ENCODE peak calls at places on chromosome 18, in six cellular contexts. One of them, this sample, is unnamed.

GRCh38 chr18:23207994-23208393 is 72.7 kb downstream of the CABLES1 start:
- DNase-seq in effector memory CD8-positive, alpha-beta T cell: no peak
- DNase-seq in T-cell: no peak
- DNase-seq in dorsolateral prefrontal cortex: no peak
- DNase-seq in frontal cortex: no peak
- DNase-seq in K562: no peak
- DNase-seq in this sample: no peak

GRCh38 chr18:78636260-78636659 is 343.4 kb upstream of the SALL3 start:
- DNase-seq in effector memory CD8-positive, alpha-beta T cell: no peak
- DNase-seq in T-cell: no peak
- DNase-seq in dorsolateral prefrontal cortex: no peak
- DNase-seq in frontal cortex: no peak
- DNase-seq in K562: no peak
- DNase-seq in this sample: no peak

GRCh38 chr18:13260927-13261471 is 42.4 kb downstream of the LDLRAD4 start:
- DNase-seq in effector memory CD8-positive, alpha-beta T cell: no peak
- DNase-seq in T-cell: no peak
- DNase-seq in dorsolateral prefrontal cortex: no peak
- DNase-seq in frontal cortex: no peak
- DNase-seq in K562: no peak
- DNase-seq in this sample: no peak

GRCh38 chr18:57141208-57142129 is 5.4 kb upstream of the BOD1L2 start:
- DNase-seq in effector memory CD8-positive, alpha-beta T cell: no peak
- DNase-seq in T-cell: no peak
- DNase-seq in dorsolateral prefrontal cortex: no peak
- DNase-seq in frontal cortex: no peak
- DNase-seq in K562: peak
- DNase-seq in this sample: no peak

GRCh38 chr18:12248926-12249720 is 5.0 kb upstream of the CIDEA start:
- DNase-seq in effector memory CD8-positive, alpha-beta T cell: no peak
- DNase-seq in T-cell: no peak
- DNase-seq in dorsolateral prefrontal cortex: no peak
- DNase-seq in frontal cortex: no peak
- DNase-seq in K562: no peak
- DNase-seq in this sample: no peak

GRCh38 chr18:57210101-57210661 is 63.3 kb downstream of the BOD1L2 start:
- DNase-seq in effector memory CD8-positive, alpha-beta T cell: no peak
- DNase-seq in T-cell: no peak
- DNase-seq in dorsolateral prefrontal cortex: peak
- DNase-seq in frontal cortex: no peak
- DNase-seq in K562: peak
- DNase-seq in this sample: peak

GRCh38 chr18:44594779-44595467 is 85.8 kb upstream of the SETBP1 start:
- DNase-seq in effector memory CD8-positive, alpha-beta T cell: no peak
- DNase-seq in T-cell: no peak
- DNase-seq in dorsolateral prefrontal cortex: no peak
- DNase-seq in frontal cortex: no peak
- DNase-seq in K562: no peak
- DNase-seq in this sample: peak

GRCh38 chr18:45081579-45082181 is 401.0 kb downstream of the SETBP1 start:
- DNase-seq in effector memory CD8-positive, alpha-beta T cell: no peak
- DNase-seq in T-cell: no peak
- DNase-seq in dorsolateral prefrontal cortex: no peak
- DNase-seq in frontal cortex: no peak
- DNase-seq in K562: no peak
- DNase-seq in this sample: no peak

GRCh38 chr18:51614033-51614432 is 416.6 kb upstream of the MEX3C start:
- DNase-seq in effector memory CD8-positive, alpha-beta T cell: no peak
- DNase-seq in T-cell: no peak
- DNase-seq in dorsolateral prefrontal cortex: no peak
- DNase-seq in frontal cortex: no peak
- DNase-seq in K562: peak
- DNase-seq in this sample: no peak

GRCh38 chr18:12408247-12408869 is 629 bp downstream of the PRELID3A start:
- DNase-seq in effector memory CD8-positive, alpha-beta T cell: no peak
- DNase-seq in T-cell: no peak
- DNase-seq in dorsolateral prefrontal cortex: no peak
- DNase-seq in frontal cortex: no peak
- DNase-seq in K562: no peak
- DNase-seq in this sample: no peak

GRCh38 chr18:31093294-31093693 is 8.9 kb downstream of the DSC2 start:
- DNase-seq in effector memory CD8-positive, alpha-beta T cell: no peak
- DNase-seq in T-cell: no peak
- DNase-seq in dorsolateral prefrontal cortex: no peak
- DNase-seq in frontal cortex: no peak
- DNase-seq in K562: no peak
- DNase-seq in this sample: no peak

GRCh38 chr18:50862401-50862800 is 16.5 kb upstream of the ME2 start:
- DNase-seq in effector memory CD8-positive, alpha-beta T cell: no peak
- DNase-seq in T-cell: no peak
- DNase-seq in dorsolateral prefrontal cortex: no peak
- DNase-seq in frontal cortex: no peak
- DNase-seq in K562: no peak
- DNase-seq in this sample: no peak

GRCh38 chr18:45764000-45764686 is 40.2 kb downstream of the SLC14A1 start:
- DNase-seq in effector memory CD8-positive, alpha-beta T cell: no peak
- DNase-seq in T-cell: no peak
- DNase-seq in dorsolateral prefrontal cortex: no peak
- DNase-seq in frontal cortex: no peak
- DNase-seq in K562: no peak
- DNase-seq in this sample: no peak

GRCh38 chr18:49441338-49441938 is 19.0 kb downstream of the DYM start:
- DNase-seq in effector memory CD8-positive, alpha-beta T cell: no peak
- DNase-seq in T-cell: no peak
- DNase-seq in dorsolateral prefrontal cortex: no peak
- DNase-seq in frontal cortex: no peak
- DNase-seq in K562: no peak
- DNase-seq in this sample: no peak

GRCh38 chr18:36175481-36175880 is 11.8 kb upstream of the MOCOS start:
- DNase-seq in effector memory CD8-positive, alpha-beta T cell: no peak
- DNase-seq in T-cell: no peak
- DNase-seq in dorsolateral prefrontal cortex: no peak
- DNase-seq in frontal cortex: no peak
- DNase-seq in K562: no peak
- DNase-seq in this sample: no peak

GRCh38 chr18:28177828-28178635 is 1.1 kb upstream of the CDH2 start:
- DNase-seq in effector memory CD8-positive, alpha-beta T cell: no peak
- DNase-seq in T-cell: no peak
- DNase-seq in dorsolateral prefrontal cortex: peak
- DNase-seq in frontal cortex: peak
- DNase-seq in K562: no peak
- DNase-seq in this sample: no peak

GRCh38 chr18:58125183-58125582 is 81.2 kb downstream of the NEDD4L start:
- DNase-seq in effector memory CD8-positive, alpha-beta T cell: no peak
- DNase-seq in T-cell: no peak
- DNase-seq in dorsolateral prefrontal cortex: no peak
- DNase-seq in frontal cortex: no peak
- DNase-seq in K562: no peak
- DNase-seq in this sample: no peak

GRCh38 chr18:79788096-79789085 is 9.3 kb upstream of the KCNG2 start:
- DNase-seq in effector memory CD8-positive, alpha-beta T cell: no peak
- DNase-seq in T-cell: no peak
- DNase-seq in dorsolateral prefrontal cortex: peak
- DNase-seq in frontal cortex: peak
- DNase-seq in K562: no peak
- DNase-seq in this sample: no peak

GRCh38 chr18:25799221-25799620 is 291.2 kb downstream of the SS18 start:
- DNase-seq in effector memory CD8-positive, alpha-beta T cell: no peak
- DNase-seq in T-cell: no peak
- DNase-seq in dorsolateral prefrontal cortex: no peak
- DNase-seq in frontal cortex: no peak
- DNase-seq in K562: no peak
- DNase-seq in this sample: no peak

GRCh38 chr18:66560092-66560491 is 43.8 kb downstream of the CDH19 start:
- DNase-seq in effector memory CD8-positive, alpha-beta T cell: no peak
- DNase-seq in T-cell: no peak
- DNase-seq in dorsolateral prefrontal cortex: no peak
- DNase-seq in frontal cortex: no peak
- DNase-seq in K562: no peak
- DNase-seq in this sample: no peak

GRCh38 chr18:36025025-36025424 is 42.3 kb downstream of the RPRD1A start:
- DNase-seq in effector memory CD8-positive, alpha-beta T cell: no peak
- DNase-seq in T-cell: no peak
- DNase-seq in dorsolateral prefrontal cortex: no peak
- DNase-seq in frontal cortex: no peak
- DNase-seq in K562: no peak
- DNase-seq in this sample: no peak

GRCh38 chr18:74862094-74862493 is 264.4 kb downstream of the ZNF407 start:
- DNase-seq in effector memory CD8-positive, alpha-beta T cell: no peak
- DNase-seq in T-cell: no peak
- DNase-seq in dorsolateral prefrontal cortex: no peak
- DNase-seq in frontal cortex: no peak
- DNase-seq in K562: no peak
- DNase-seq in this sample: no peak

GRCh38 chr18:46148810-46149209 is 44.6 kb downstream of the HAUS1 start:
- DNase-seq in effector memory CD8-positive, alpha-beta T cell: peak
- DNase-seq in T-cell: peak
- DNase-seq in dorsolateral prefrontal cortex: no peak
- DNase-seq in frontal cortex: peak
- DNase-seq in K562: peak
- DNase-seq in this sample: peak

GRCh38 chr18:59264651-59265245 is 8.5 kb downstream of the RAX start:
- DNase-seq in effector memory CD8-positive, alpha-beta T cell: no peak
- DNase-seq in T-cell: no peak
- DNase-seq in dorsolateral prefrontal cortex: no peak
- DNase-seq in frontal cortex: no peak
- DNase-seq in K562: no peak
- DNase-seq in this sample: no peak

GRCh38 chr18:57480724-57481123 is 45.5 kb downstream of the ONECUT2 start:
- DNase-seq in effector memory CD8-positive, alpha-beta T cell: no peak
- DNase-seq in T-cell: no peak
- DNase-seq in dorsolateral prefrontal cortex: no peak
- DNase-seq in frontal cortex: no peak
- DNase-seq in K562: no peak
- DNase-seq in this sample: no peak

This sample was measured in amniotic stem cell.